ENCODE peak calls at places on chromosomes 2 and 18, in four cellular contexts. M is RWPE2; T is PC-9; D is CD4-positive, alpha-beta memory T cell. A is an unnamed sample.
A peak's percentile ranks its signal among the peaks of the same experiment; 100 is the strongest.

GRCh38 chr2:151520976-151521375 is 111.3 kb downstream of the RIF1 start:
- DNase-seq in D (no peak), M (no peak), T (no peak), A (no peak)

GRCh38 chr2:53884883-53885282 is 25.1 kb upstream of the GPR75 start:
- DNase-seq in T (no peak), D (no peak), M (no peak), A (no peak)

GRCh38 chr2:118386636-118387302 is 298.5 kb downstream of the INSIG2 start:
- DNase-seq in T (no peak), D (no peak), M (peak; percentile 66), A (peak; percentile 93)

GRCh38 chr2:68151037-68151436 is 6.7 kb upstream of the PNO1 start:
- DNase-seq in M (no peak), T (no peak), D (no peak), A (no peak)

GRCh38 chr2:173079968-173080860 is 4.6 kb downstream of the MAP3K20 start:
- DNase-seq in M (no peak), T (no peak), D (no peak), A (peak; percentile 86)

GRCh38 chr2:237473474-237474453 is 13.3 kb upstream of the MLPH start:
- DNase-seq in M (no peak), D (no peak), T (peak; percentile 72), A (no peak)

GRCh38 chr18:25661836-25662235 is 309.9 kb upstream of the ZNF521 start:
- DNase-seq in M (no peak), T (no peak), D (no peak), A (no peak)

GRCh38 chr18:52541056-52541455 is 201.1 kb downstream of the DCC start:
- DNase-seq in T (no peak), M (no peak), D (no peak), A (no peak)

GRCh38 chr2:204115692-204116091 is 179.1 kb downstream of the ICOS start:
- DNase-seq in M (no peak), T (no peak), D (no peak), A (no peak)

DNA sequence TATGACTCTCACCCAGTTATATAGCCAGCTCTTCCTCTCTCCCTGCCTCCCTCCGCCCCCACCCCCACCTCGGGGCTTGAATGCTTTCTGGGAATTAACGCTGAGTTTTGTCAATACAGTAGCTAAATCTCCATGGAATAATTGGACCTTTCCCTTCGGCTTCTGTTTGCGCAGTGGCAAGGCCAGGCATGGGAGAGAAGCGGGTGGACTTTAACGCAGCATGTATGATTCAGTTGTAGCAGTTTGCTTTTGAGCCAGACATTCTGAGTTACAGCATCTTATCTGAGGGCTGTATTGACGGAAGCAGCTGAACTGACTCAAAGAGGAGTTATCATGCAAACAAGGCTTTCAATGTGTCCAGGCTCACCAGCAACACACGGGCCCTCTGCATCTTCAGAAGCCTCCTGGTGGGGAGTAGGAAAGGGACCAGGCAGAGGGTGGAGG is 110.7 kb downstream of the MYCN start:
- DNase-seq in M (no peak), T (no peak), D (no peak), A (no peak)
- H3K27ac ChIP-seq in M (no peak overlapping the region), T (no peak overlapping the region), D (no peak overlapping the region), A (no peak overlapping the region)

DNA sequence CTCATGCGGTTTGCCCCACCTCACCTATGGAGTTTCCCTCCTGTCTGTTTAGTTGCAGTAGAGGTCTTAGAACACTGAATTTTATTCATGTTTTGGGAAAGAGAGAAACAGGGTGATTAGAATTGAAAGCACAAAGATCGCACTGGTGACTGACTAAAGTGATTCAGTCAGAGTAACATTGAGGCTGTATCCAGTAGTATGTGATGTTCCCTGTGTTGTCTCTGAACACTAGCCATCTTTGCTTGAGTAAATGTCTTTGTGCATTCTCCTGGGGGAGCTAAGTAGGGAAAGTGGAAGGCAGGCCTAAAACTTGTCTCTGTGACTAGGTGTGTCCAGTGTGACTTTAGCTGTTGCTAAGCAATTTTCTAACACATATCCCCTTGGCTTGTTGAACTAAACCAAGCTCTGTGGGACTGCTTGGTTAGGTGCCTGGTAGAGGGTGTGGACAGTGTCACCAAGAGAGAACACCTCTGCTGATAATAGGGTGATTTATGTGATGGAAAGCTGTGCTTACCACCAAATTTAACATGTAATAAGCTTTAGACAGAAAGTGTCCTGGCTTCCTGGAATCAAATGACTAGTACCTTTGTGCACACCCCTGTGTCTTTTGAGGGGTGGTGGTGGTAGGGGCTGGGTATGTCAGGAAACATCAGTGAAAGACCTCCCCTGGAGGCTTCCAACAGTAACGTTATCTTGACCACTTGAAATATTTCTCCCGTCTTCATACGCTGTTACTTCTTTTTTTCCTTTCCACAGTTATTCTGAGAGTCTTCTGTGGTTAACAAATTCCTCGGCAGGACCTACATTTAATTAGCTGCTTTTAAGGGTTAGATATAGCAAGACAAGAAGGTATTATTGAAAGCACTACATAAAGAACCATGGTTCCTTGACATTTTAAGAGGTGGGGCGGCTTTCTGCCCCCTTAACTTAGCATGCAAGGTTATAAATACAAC is 34.3 kb downstream of the UGP2 start:
- DNase-seq in M (no peak), T (no peak), D (no peak), A (no peak)
- H3K27ac ChIP-seq in M (peak overlapping the region; percentile 36), T (no peak overlapping the region), D (no peak overlapping the region), A (peak overlapping the region; percentile 64)

DNA sequence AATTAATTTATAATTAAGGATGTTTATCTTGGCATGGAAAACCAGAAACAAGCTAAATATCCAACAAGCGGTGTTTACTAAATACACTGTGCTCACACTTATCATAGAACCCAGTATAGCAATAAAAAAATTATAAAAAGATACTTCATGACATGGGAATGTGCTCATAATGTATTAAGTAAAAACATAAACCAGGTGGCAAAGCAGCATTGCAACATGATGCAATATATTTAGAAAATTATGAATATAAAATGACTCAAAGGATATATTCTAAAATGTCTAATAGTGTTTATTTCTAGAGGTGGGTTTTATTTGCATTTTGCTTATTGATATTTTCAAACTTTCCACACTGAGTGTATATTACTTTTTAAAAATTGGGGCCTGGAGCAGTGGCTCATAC is 84.4 kb upstream of the ATL2 start:
- DNase-seq in T (no peak), M (no peak), D (no peak), A (no peak)
- H3K27ac ChIP-seq in T (peak overlapping the region; percentile 95), M (peak overlapping the region; percentile 40), D (no peak overlapping the region), A (peak overlapping the region; percentile 84)

DNA sequence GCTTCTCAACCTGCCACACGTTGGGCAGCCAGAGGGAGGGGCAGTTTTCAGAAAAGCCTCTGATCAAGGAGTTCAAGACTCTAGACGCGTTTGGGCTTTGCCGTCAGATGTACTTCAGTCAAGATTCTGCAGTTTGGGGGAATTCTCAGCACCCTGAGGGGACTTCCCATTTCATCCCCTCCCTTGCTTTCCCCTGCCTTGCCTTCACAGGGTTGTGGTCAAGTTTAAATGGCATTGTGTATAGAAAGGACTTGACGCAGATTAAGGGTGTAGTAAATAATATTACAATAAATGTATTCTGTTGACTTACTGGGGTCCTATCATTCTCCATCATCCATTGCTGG is 198.3 kb upstream of the NABP1 start:
- DNase-seq in M (no peak), T (no peak), D (no peak), A (no peak)
- H3K27ac ChIP-seq in M (no peak overlapping the region), T (no peak overlapping the region), D (no peak overlapping the region), A (no peak overlapping the region)

DNA sequence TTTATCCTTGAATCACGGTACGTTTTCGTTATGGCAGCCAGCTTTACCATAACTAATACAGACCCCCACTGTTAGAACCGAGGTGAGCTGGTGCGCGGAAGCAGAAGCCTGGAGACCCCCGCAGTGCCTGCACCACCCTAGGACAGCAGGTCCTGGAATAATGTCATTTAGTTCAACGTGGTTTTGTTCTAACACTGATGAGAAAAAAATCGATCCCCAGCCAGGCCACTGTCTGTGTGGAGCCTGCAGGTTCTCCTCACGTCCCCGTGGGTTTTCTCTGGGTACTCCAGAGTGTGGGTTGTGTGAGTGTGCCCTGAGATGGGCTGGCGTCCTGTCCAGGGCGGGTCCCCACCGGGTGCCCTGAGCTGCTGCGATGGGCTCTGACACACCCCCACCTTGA is 69.9 kb upstream of the ST3GAL5 start:
- DNase-seq in D (no peak), T (no peak), M (no peak), A (no peak)
- H3K27ac ChIP-seq in D (no peak overlapping the region), T (no peak overlapping the region), M (no peak overlapping the region), A (no peak overlapping the region)

DNA sequence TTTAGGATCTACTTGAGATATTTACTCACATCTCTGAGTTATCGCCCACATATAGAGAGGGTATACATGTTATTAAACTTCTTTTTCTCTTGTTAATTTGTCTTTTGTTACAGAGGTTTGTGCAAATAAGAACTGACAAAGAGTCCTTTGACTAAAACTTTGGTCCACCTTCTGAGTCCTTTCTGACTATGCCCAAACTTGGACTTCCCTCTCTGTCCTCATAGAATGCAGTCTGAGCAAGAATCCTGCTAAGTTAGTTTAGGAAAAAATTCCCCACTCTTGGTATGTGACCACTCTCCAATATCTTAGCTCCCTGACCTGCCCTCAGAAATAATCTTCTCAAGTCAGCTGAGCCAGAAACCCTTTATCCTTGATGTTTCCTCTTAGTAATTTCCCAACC is 257.5 kb upstream of the REG3G start:
- DNase-seq in D (no peak), T (no peak), M (no peak), A (no peak)
- H3K27ac ChIP-seq in D (no peak overlapping the region), T (no peak overlapping the region), M (no peak overlapping the region), A (no peak overlapping the region)

DNA sequence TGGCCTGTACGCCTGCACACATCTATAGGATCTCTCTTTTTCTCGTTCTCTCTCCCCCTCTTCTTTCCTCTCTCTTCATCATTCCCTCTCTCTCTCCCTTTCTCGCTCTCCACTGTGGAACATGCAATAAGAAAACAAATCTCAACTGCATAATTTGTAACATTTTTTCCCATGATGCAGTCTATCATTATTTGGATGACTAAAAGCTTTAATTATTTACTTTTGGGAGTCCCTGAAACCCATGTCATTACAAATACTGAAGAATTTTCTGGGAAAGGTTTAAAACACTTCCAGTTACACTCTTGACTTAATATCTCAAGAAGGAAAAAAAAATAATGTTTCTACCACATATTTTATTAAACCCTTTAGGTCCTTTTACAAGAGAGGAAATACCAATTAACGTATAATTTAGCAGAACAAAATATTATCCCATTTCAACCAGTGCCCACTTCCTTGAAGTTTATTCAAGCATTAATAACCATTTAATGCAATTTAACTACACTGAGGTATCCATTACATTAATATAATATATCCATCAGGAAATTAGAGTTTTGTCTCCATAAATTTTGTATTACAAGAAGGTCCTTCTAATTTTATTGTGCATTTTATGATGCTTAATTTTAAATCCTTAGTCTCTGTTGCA is 1615.2 kb upstream of the ACVR2A start:
- DNase-seq in T (no peak), M (no peak), D (no peak), A (no peak)
- H3K27ac ChIP-seq in T (no peak overlapping the region), M (no peak overlapping the region), D (no peak overlapping the region), A (no peak overlapping the region)

GRCh38 chr2:157443090-157443489 is 799 bp downstream of the CYTIP start:
- DNase-seq in D (no peak), M (no peak), T (no peak), A (no peak)
- H3K27ac ChIP-seq in D (peak overlapping the region; percentile 85), M (no peak overlapping the region), T (no peak overlapping the region), A (no peak overlapping the region)

DNA sequence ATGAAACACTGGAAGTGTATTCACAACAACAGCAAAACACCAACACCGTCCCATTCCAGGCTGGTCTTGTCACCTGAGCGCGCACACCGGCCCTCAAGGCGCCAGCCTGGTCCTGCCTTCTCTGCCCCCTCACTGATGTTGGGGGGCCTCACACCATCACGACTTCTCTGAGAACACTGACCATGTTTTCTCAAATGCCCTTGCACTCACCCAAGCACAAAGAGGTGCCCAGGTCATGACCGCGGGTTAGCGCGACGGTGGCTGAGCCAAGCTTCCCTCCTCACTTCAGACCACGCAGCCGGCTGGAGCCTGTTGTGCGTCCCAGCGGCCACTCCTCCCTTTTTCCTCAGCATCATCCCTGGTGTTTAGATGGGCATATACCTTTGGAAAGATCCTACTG is 101.3 kb upstream of the SALL3 start:
- DNase-seq in M (no peak), T (no peak), D (no peak), A (no peak)
- H3K27ac ChIP-seq in M (no peak overlapping the region), T (no peak overlapping the region), D (no peak overlapping the region), A (no peak overlapping the region)